ENCODE peak calls at places on chromosomes 12 and 14, in six cellular contexts. X, Y, M, L, F and B are unnamed samples.

GRCh38 chr14:59964251-59965007 is 44.5 kb downstream of the LRRC9 start:
- DNase-seq in X (no peak), Y (no peak), M (peak; percentile 31), L (peak; percentile 15), F (no peak), B (no peak)

GRCh38 chr12:131829351-131829794 is 1.2 kb downstream of the MMP17 start:
- DNase-seq in X (no peak), Y (no peak), M (no peak), L (no peak), F (no peak), B (no peak)

GRCh38 chr14:79179985-79180384 is 1009.8 kb downstream of the NRXN3 start:
- DNase-seq in X (no peak), Y (no peak), M (no peak), L (no peak), F (no peak), B (no peak)

GRCh38 chr12:131487379-131488129 is 223.3 kb upstream of the SFSWAP start:
- DNase-seq in X (no peak), Y (no peak), M (no peak), L (no peak), F (no peak), B (no peak)

GRCh38 chr12:104546575-104546974 is 89.8 kb downstream of the CHST11 start:
- DNase-seq in X (no peak), Y (no peak), M (no peak), L (peak; percentile 52), F (no peak), B (no peak)

GRCh38 chr14:64580451-64580850 is 30.7 kb downstream of the PPP1R36 start:
- DNase-seq in X (no peak), Y (no peak), M (peak; percentile 45), L (no peak), F (no peak), B (no peak)

GRCh38 chr12:20421338-20421890 is 53.1 kb downstream of the PDE3A start:
- DNase-seq in X (no peak), Y (no peak), M (no peak), L (no peak), F (no peak), B (no peak)

GRCh38 chr14:89265229-89265628 is 151.8 kb downstream of the FOXN3 start:
- DNase-seq in X (no peak), Y (no peak), M (no peak), L (no peak), F (no peak), B (no peak)

GRCh38 chr14:70268760-70269159 is 80.0 kb upstream of the SLC8A3 start:
- DNase-seq in X (no peak), Y (no peak), M (no peak), L (no peak), F (no peak), B (no peak)

GRCh38 chr14:23300687-23301223 is 1.9 kb downstream of the PPP1R3E start:
- DNase-seq in X (peak; percentile 59), Y (no peak), M (peak; percentile 13), L (peak; percentile 21), F (no peak), B (no peak)

GRCh38 chr12:82019533-82019932 is 260.4 kb upstream of the PPFIA2 start:
- DNase-seq in X (no peak), Y (no peak), M (no peak), L (no peak), F (no peak), B (no peak)
- TF ChIP-seq CTCF in X (peak; percentile 32), Y (no peak), M (no peak), L (peak; percentile 35), F (no peak), B (peak; percentile 20)

DNA sequence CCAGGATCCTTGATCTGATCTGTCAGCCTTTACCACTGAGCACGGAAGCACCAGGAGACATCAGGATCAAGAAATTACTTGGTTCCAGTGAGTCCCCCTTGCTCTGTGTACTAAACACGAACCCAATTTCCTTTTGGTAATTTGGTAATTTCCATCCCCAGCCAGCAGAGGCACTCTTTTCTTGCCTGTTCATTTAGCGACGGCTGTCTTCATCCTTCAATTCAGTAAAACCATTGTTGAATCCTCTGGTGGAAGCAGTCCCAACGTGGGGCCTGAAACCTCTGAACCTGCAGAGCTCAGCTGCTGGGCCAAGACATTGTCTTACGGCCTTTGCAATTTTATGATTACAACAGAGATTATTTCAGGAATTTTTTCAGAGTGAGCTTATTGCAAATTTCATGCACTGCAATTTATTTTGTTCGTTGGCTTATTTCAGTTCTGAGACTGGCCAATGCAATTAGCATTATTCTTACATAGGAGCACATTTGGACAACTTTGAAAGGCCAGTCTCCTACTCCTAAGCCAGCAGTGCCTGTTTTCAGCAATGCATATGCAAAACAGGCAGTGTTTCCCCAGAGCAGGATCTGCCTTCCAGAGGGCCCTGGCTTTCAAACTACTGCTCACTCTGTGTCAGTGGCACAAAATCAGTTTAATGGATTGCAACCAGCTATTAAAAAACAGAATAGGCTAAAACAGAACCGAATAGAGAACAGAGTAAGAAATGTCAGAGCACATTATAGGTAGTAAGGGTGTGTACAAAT is 372.9 kb upstream of the TMEM132C start:
- DNase-seq in X (no peak), Y (no peak), M (no peak), L (peak; percentile 22), F (no peak), B (no peak)
- TF ChIP-seq CTCF in X (no peak), Y (no peak), M (no peak), L (peak; percentile 75), F (no peak), B (peak; percentile 40)

GRCh38 chr14:36518586-36519430 is 1.2 kb downstream of the NKX2-1 start:
- DNase-seq in X (no peak), Y (no peak), M (no peak), L (no peak), F (no peak), B (no peak)

GRCh38 chr14:36522347-36522971 is 2.4 kb upstream of the NKX2-1 start:
- DNase-seq in X (no peak), Y (no peak), M (no peak), L (no peak), F (no peak), B (no peak)

GRCh38 chr14:36519431-36520321 is at the start of gene NKX2-1:
- DNase-seq in X (no peak), Y (no peak), M (no peak), L (no peak), F (no peak), B (no peak)

GRCh38 chr14:36521598-36522345 is 1.7 kb upstream of the NKX2-1 start:
- DNase-seq in X (no peak), Y (no peak), M (no peak), L (no peak), F (no peak), B (no peak)

DNA sequence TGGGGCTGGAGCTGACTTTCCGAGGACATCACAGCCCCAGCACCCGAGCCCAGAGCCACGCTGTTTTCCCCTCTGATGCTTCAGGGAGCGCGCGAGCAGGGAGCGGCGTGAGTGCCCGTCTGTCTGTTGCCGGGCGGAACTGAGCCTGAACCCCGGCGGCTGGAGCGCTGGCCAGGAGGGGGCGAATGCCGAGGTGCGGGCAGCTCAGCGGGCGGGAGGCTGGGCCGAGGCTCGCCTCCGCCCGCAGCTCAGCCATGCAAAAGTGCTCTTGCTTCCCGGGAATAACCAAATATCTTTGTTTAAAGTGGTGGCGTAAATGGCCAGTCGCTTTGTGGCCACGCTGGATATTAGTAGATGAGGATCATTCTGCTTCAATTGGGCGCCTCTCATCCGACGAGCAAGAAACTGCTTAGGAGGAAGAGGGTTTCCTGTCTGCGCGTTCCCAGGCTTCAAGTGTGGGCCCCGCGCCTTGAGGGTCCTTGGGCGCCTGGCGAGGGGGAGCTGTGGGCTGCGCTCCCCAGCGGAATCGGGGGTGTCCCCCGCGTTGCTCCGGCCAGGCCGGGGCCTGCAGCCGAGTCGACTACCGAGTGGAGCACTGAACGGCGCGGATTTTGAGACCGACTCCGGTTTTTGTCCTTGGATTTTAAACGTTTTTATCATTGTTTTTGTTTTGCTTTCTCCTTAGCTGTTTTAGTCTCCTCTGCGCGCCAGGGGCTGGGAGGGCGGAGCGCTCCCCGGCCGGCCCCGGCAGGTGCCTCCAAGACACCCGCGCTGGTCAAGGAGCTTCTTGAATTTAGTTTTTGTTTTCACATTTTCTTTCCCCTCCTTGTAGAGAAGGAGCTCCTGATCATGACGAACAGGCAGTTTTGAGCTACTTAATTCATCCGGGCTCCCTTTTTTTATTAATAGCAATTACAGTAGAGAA is 831 bp upstream of the NKX2-1 start:
- DNase-seq in X (no peak), Y (no peak), M (peak; percentile 2), L (no peak), F (no peak), B (no peak)
- TF ChIP-seq CTCF in X (no peak), Y (no peak), M (peak; percentile 15), L (no peak), F (no peak), B (peak; percentile 12)

DNA sequence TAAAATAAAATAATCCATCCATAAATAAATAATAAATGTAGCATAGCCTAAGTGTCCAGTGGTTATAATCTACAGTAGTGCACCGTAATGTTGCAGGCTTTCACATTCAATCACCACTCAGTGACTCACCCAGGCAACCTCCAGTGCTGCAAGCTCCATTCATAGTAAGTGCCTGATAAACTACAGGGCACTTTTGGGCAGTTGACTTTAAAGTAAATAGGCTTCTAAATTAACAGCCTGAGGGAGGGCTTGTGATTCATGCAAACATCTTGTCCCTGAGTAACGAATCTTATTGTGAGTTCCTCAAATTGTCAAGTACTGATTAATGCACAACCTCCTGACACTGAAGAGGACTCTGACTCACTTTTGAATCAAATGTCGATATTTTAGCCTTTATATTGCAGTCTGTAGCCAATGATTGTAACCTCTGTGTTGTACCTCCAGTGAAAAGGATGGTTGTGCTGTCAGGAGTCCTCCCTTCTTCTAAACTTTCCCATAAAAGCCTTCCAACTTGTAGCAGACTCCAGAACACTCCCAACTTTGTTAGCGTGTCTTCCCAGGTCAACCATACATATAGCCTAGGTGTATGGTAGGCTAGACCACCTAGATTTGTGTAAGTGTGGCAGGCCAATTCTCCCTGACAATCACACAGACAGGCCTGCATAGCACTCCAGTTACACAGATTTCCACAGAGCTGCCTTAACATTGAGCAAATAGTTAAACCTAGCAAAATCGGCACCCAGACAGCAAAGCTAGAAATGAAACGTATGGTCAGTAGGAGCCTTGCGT is 54.9 kb upstream of the BICD1 start:
- DNase-seq in X (peak; percentile 73), Y (no peak), M (peak; percentile 96), L (no peak), F (no peak), B (no peak)
- TF ChIP-seq CTCF in X (no peak), Y (no peak), M (no peak), L (no peak), F (no peak), B (no peak)